ENCODE peak calls at places on chromosomes 3 and 15, in six cellular contexts. Q is A673, R is NCI-H748 treated with DMSO at 0.1 percent for 48 hours, N is foreskin fibroblast, T is pons, P is lower lobe of right lung. K is an unnamed sample.
A peak's percentile ranks its signal among the peaks of the same experiment; 100 is the strongest.

GRCh38 chr3:46721009-46721408 is 3.3 kb upstream of the PRSS50 start:
- DNase-seq in T (no peak), N (no peak), P (no peak), R (no peak), Q (no peak), K (no peak)

GRCh38 chr3:193744822-193745684 is 152.0 kb downstream of the OPA1 start:
- DNase-seq in T (no peak), P (no peak), Q (peak; percentile 88), N (peak; percentile 3), R (no peak), K (no peak)

GRCh38 chr15:85129881-85130280 is 148.2 kb downstream of the PDE8A start:
- DNase-seq in Q (no peak), R (no peak), N (no peak), T (no peak), P (no peak), K (no peak)

GRCh38 chr3:107767897-107768605 is 245.3 kb downstream of the BBX start:
- DNase-seq in P (no peak), Q (peak; percentile 37), N (no peak), R (no peak), T (no peak), K (no peak)

GRCh38 chr3:55899887-55900286 is 412.8 kb upstream of the WNT5A start:
- DNase-seq in T (no peak), R (no peak), P (no peak), Q (no peak), N (no peak), K (no peak)

GRCh38 chr3:62184559-62184958 is 188.8 kb downstream of the FEZF2 start:
- DNase-seq in R (no peak), N (no peak), T (no peak), P (no peak), Q (peak; percentile 30), K (no peak)

GRCh38 chr15:57124036-57124435 is 205.6 kb downstream of the TCF12 start:
- DNase-seq in R (no peak), N (no peak), P (no peak), T (no peak), Q (no peak), K (no peak)

GRCh38 chr3:123129532-123129931 is 62.7 kb downstream of the PDIA5 start:
- DNase-seq in P (no peak), T (no peak), Q (no peak), N (no peak), R (no peak), K (no peak)

GRCh38 chr3:81910244-81910852 is 148.9 kb upstream of the GBE1 start:
- DNase-seq in T (peak; percentile 62), N (peak; percentile 7), P (no peak), Q (peak; percentile 65), R (no peak), K (peak; percentile 3)

GRCh38 chr3:135869439-135870105 is 96.0 kb upstream of the PPP2R3A start:
- DNase-seq in N (no peak), R (no peak), P (no peak), Q (no peak), T (no peak), K (no peak)

K was measured in GM13977.